ENCODE peak calls at places on chromosomes 13 and 19, in six cellular contexts. O is activated naive CD4-positive, alpha-beta T cell treated with Interleukin-2 at 50 U/mL for 16 hours; K is H54; D is HuH-7.5; A is heart left ventricle; T is fibroblast of lung. V is an unnamed sample.
A peak's percentile ranks its signal among the peaks of the same experiment; 100 is the strongest.

GRCh38 chr13:110479648-110480047 is 81.9 kb downstream of the RAB20 start:
- DNase-seq in O (no peak), K (no peak), D (no peak), A (no peak), T (no peak), V (no peak)

GRCh38 chr19:19873381-19873780 is 7.7 kb downstream of the ZNF253 start:
- DNase-seq in O (no peak), K (no peak), D (no peak), A (no peak), T (peak; percentile 35), V (no peak)

GRCh38 chr19:29771708-29772415 is 39.9 kb upstream of the CCNE1 start:
- DNase-seq in O (peak; percentile 20), K (peak; percentile 80), D (peak; percentile 86), A (peak; percentile 39), T (peak; percentile 27), V (peak; percentile 65)

GRCh38 chr19:16671652-16672274 is 10.8 kb downstream of the TMEM38A start:
- DNase-seq in O (no peak), K (no peak), D (no peak), A (peak; percentile 51), T (no peak), V (no peak)

GRCh38 chr13:84137292-84137691 is 255.0 kb upstream of the SLITRK1 start:
- DNase-seq in O (peak; percentile 56), K (no peak), D (no peak), A (no peak), T (peak; percentile 48), V (no peak)

GRCh38 chr19:1503089-1503924 is 9.5 kb downstream of the ADAMTSL5 start:
- DNase-seq in O (peak; percentile 73), K (no peak), D (peak; percentile 73), A (no peak), T (no peak), V (peak; percentile 84)

GRCh38 chr13:28532226-28533048 is 37.5 kb upstream of the FLT1 start:
- DNase-seq in O (no peak), K (no peak), D (no peak), A (peak; percentile 48), T (no peak), V (peak; percentile 47)

GRCh38 chr13:113907637-113908617 is 44.1 kb upstream of the GAS6 start:
- DNase-seq in O (no peak), K (no peak), D (no peak), A (no peak), T (peak; percentile 95), V (peak; percentile 43)

GRCh38 chr13:32642316-32642715 is 56.1 kb downstream of the PDS5B start:
- DNase-seq in O (no peak), K (no peak), D (no peak), A (no peak), T (no peak), V (no peak)

GRCh38 chr13:98143601-98144500 is 957 bp downstream of the FARP1 start:
- DNase-seq in O (no peak), K (peak; percentile 50), D (no peak), A (peak; percentile 32), T (peak; percentile 52), V (peak; percentile 58)

V was measured in A673.